ENCODE peak calls at places on chromosome 9, in seven cellular contexts. One of them, this sample, is unnamed.

GRCh38 chr9:655875-656274 is 185.6 kb upstream of the DMRT1 start:
- DNase-seq in A549: no peak
- DNase-seq in AG10803: peak
- DNase-seq in mucosa of descending colon: no peak
- DNase-seq in A673: no peak
- DNase-seq in tibial nerve: peak
- DNase-seq in fibroblast of pulmonary artery: peak
- DNase-seq in this sample: peak

GRCh38 chr9:88814521-88815101 is 176.7 kb upstream of the S1PR3 start:
- DNase-seq in A549: no peak
- DNase-seq in AG10803: peak
- DNase-seq in mucosa of descending colon: no peak
- DNase-seq in A673: peak
- DNase-seq in tibial nerve: no peak
- DNase-seq in fibroblast of pulmonary artery: peak
- DNase-seq in this sample: no peak

GRCh38 chr9:33921967-33922895 is 105.3 kb downstream of the UBE2R2 start:
- DNase-seq in A549: peak
- DNase-seq in AG10803: no peak
- DNase-seq in mucosa of descending colon: peak
- DNase-seq in A673: peak
- DNase-seq in tibial nerve: no peak
- DNase-seq in fibroblast of pulmonary artery: peak
- DNase-seq in this sample: peak

GRCh38 chr9:121916008-121916407 is 177.1 kb downstream of the TTLL11 start:
- DNase-seq in A549: no peak
- DNase-seq in AG10803: peak
- DNase-seq in mucosa of descending colon: no peak
- DNase-seq in A673: no peak
- DNase-seq in tibial nerve: no peak
- DNase-seq in fibroblast of pulmonary artery: peak
- DNase-seq in this sample: peak

GRCh38 chr9:95265960-95266359 is 51.5 kb downstream of the FANCC start:
- DNase-seq in A549: no peak
- DNase-seq in AG10803: no peak
- DNase-seq in mucosa of descending colon: no peak
- DNase-seq in A673: no peak
- DNase-seq in tibial nerve: no peak
- DNase-seq in fibroblast of pulmonary artery: no peak
- DNase-seq in this sample: no peak

GRCh38 chr9:86470326-86470725 is 116.1 kb upstream of the TUT7 start:
- DNase-seq in A549: no peak
- DNase-seq in AG10803: peak
- DNase-seq in mucosa of descending colon: no peak
- DNase-seq in A673: no peak
- DNase-seq in tibial nerve: no peak
- DNase-seq in fibroblast of pulmonary artery: peak
- DNase-seq in this sample: no peak

GRCh38 chr9:73132034-73132776 is 19.5 kb upstream of the ANXA1 start:
- DNase-seq in A549: peak
- DNase-seq in AG10803: peak
- DNase-seq in mucosa of descending colon: peak
- DNase-seq in A673: peak
- DNase-seq in tibial nerve: peak
- DNase-seq in fibroblast of pulmonary artery: peak
- DNase-seq in this sample: peak

GRCh38 chr9:1233568-1233967 is 183.4 kb downstream of the DMRT2 start:
- DNase-seq in A549: no peak
- DNase-seq in AG10803: peak
- DNase-seq in mucosa of descending colon: no peak
- DNase-seq in A673: no peak
- DNase-seq in tibial nerve: no peak
- DNase-seq in fibroblast of pulmonary artery: peak
- DNase-seq in this sample: no peak

GRCh38 chr9:110072597-110073355 is 135.2 kb downstream of the C9orf152 start:
- DNase-seq in A549: no peak
- DNase-seq in AG10803: peak
- DNase-seq in mucosa of descending colon: no peak
- DNase-seq in A673: no peak
- DNase-seq in tibial nerve: no peak
- DNase-seq in fibroblast of pulmonary artery: no peak
- DNase-seq in this sample: no peak

GRCh38 chr9:112785981-112786380 is 35.4 kb downstream of the SNX30 start:
- DNase-seq in A549: no peak
- DNase-seq in AG10803: no peak
- DNase-seq in mucosa of descending colon: no peak
- DNase-seq in A673: no peak
- DNase-seq in tibial nerve: no peak
- DNase-seq in fibroblast of pulmonary artery: no peak
- DNase-seq in this sample: no peak

GRCh38 chr9:18800579-18800978 is 232.4 kb downstream of the SAXO1 start:
- DNase-seq in A549: no peak
- DNase-seq in AG10803: no peak
- DNase-seq in mucosa of descending colon: no peak
- DNase-seq in A673: no peak
- DNase-seq in tibial nerve: no peak
- DNase-seq in fibroblast of pulmonary artery: no peak
- DNase-seq in this sample: no peak

GRCh38 chr9:36637491-36638270 is 65.0 kb downstream of the MELK start:
- DNase-seq in A549: no peak
- DNase-seq in AG10803: no peak
- DNase-seq in mucosa of descending colon: no peak
- DNase-seq in A673: peak
- DNase-seq in tibial nerve: no peak
- DNase-seq in fibroblast of pulmonary artery: peak
- DNase-seq in this sample: no peak
- TF ChIP-seq CTCF in A549: no peak
- TF ChIP-seq CTCF in AG10803: no peak
- TF ChIP-seq CTCF in mucosa of descending colon: no peak
- TF ChIP-seq CTCF in A673: peak
- TF ChIP-seq CTCF in tibial nerve: no peak
- TF ChIP-seq CTCF in fibroblast of pulmonary artery: peak
- TF ChIP-seq CTCF in this sample: no peak

DNA sequence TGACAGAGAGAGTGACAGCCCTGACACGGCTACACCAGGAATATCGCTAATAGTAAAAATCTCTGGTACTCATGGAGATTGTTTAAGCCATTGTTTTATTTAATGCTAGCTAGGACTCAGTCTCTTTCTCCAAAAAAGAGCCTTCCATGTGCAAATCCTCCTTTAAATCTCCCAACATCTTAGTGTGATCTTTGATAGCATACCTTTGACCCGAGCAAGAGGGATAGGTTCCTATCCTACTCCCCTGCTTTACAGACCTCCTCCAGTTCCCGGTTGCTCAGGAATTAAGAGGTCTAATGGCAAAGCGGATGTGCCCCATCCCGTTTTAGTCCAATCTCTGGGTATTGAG is 663 bp upstream of the FRMD3 start:
- DNase-seq in A549: no peak
- DNase-seq in AG10803: no peak
- DNase-seq in mucosa of descending colon: no peak
- DNase-seq in A673: no peak
- DNase-seq in tibial nerve: no peak
- DNase-seq in fibroblast of pulmonary artery: no peak
- DNase-seq in this sample: no peak
- TF ChIP-seq CTCF in A549: no peak
- TF ChIP-seq CTCF in AG10803: no peak
- TF ChIP-seq CTCF in mucosa of descending colon: no peak
- TF ChIP-seq CTCF in A673: no peak
- TF ChIP-seq CTCF in tibial nerve: no peak
- TF ChIP-seq CTCF in fibroblast of pulmonary artery: no peak
- TF ChIP-seq CTCF in this sample: no peak

GRCh38 chr9:90795879-90796317 is 5.7 kb upstream of the SYK start:
- DNase-seq in A549: no peak
- DNase-seq in AG10803: no peak
- DNase-seq in mucosa of descending colon: no peak
- DNase-seq in A673: no peak
- DNase-seq in tibial nerve: no peak
- DNase-seq in fibroblast of pulmonary artery: no peak
- DNase-seq in this sample: no peak
- TF ChIP-seq CTCF in A549: no peak
- TF ChIP-seq CTCF in AG10803: no peak
- TF ChIP-seq CTCF in mucosa of descending colon: no peak
- TF ChIP-seq CTCF in A673: no peak
- TF ChIP-seq CTCF in tibial nerve: no peak
- TF ChIP-seq CTCF in fibroblast of pulmonary artery: no peak
- TF ChIP-seq CTCF in this sample: no peak

DNA sequence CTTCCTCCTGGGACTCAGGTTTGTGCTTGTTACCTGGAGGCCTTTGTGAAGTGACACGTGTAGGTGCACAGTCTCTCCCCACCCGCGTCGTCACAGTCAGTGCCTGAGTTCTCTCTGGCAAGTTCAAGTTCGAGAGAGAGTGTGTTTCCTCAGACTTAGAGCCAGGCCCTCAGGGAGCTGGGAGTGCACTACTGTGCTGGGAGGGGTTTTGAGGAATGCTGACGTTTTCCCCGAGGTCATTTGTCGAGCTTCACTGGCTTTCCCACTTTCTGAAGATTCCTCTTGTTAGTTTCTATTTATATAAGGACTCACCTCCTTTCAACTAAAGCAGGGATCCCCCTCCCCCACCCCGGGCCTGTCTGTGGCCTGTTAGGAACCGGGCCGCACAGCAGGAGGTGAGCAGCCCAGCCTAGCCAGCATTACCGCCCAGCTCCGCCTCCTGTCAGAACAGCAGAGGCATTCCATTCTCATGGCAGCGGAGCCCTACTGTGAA is 209.2 kb downstream of the DIRAS2 start:
- DNase-seq in A549: peak
- DNase-seq in AG10803: peak
- DNase-seq in mucosa of descending colon: peak
- DNase-seq in A673: peak
- DNase-seq in tibial nerve: no peak
- DNase-seq in fibroblast of pulmonary artery: peak
- DNase-seq in this sample: peak
- TF ChIP-seq CTCF in A549: no peak
- TF ChIP-seq CTCF in AG10803: no peak
- TF ChIP-seq CTCF in mucosa of descending colon: no peak
- TF ChIP-seq CTCF in A673: no peak
- TF ChIP-seq CTCF in tibial nerve: no peak
- TF ChIP-seq CTCF in fibroblast of pulmonary artery: no peak
- TF ChIP-seq CTCF in this sample: no peak

DNA sequence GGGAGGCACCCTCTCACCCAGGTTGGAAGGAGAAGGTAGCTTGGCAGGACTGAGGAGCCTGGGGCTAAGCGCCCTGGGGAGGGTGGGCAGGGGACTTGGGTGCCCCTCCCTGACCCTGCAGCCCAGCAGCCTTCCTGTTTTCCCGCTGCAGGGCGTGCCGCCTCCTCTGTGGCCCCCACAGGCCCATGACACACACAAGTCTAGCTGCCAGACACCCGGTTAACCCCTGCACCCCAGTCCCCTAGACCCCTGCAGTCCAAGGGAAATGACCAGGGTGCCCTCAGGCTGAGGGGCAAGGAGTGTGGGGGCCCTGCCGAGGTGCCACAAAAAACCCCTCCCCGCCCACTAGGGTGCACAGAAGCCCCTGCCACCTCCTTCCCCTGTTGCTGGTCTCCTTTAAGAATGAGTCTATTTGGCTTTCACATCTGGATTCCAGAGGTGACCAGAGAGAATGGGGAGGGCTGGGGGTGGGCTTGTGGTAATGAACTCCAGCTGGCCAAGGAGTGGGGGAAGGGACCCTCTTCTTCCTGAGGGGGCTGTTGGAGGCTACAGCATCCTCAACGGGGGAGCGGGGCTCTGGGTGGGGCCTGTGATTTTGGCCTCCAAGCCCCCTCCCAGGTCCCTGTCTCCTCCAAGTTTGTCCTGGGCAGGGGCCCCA is 32.9 kb downstream of the GOLGA2 start:
- DNase-seq in A549: no peak
- DNase-seq in AG10803: peak
- DNase-seq in mucosa of descending colon: no peak
- DNase-seq in A673: no peak
- DNase-seq in tibial nerve: no peak
- DNase-seq in fibroblast of pulmonary artery: no peak
- DNase-seq in this sample: no peak
- TF ChIP-seq CTCF in A549: no peak
- TF ChIP-seq CTCF in AG10803: no peak
- TF ChIP-seq CTCF in mucosa of descending colon: no peak
- TF ChIP-seq CTCF in A673: no peak
- TF ChIP-seq CTCF in tibial nerve: no peak
- TF ChIP-seq CTCF in fibroblast of pulmonary artery: no peak
- TF ChIP-seq CTCF in this sample: no peak

GRCh38 chr9:77897292-77897691 is 134.3 kb downstream of the GNAQ start:
- DNase-seq in A549: peak
- DNase-seq in AG10803: no peak
- DNase-seq in mucosa of descending colon: no peak
- DNase-seq in A673: peak
- DNase-seq in tibial nerve: no peak
- DNase-seq in fibroblast of pulmonary artery: peak
- DNase-seq in this sample: no peak
- TF ChIP-seq CTCF in A549: peak
- TF ChIP-seq CTCF in AG10803: peak
- TF ChIP-seq CTCF in mucosa of descending colon: no peak
- TF ChIP-seq CTCF in A673: peak
- TF ChIP-seq CTCF in tibial nerve: peak
- TF ChIP-seq CTCF in fibroblast of pulmonary artery: peak
- TF ChIP-seq CTCF in this sample: peak

DNA sequence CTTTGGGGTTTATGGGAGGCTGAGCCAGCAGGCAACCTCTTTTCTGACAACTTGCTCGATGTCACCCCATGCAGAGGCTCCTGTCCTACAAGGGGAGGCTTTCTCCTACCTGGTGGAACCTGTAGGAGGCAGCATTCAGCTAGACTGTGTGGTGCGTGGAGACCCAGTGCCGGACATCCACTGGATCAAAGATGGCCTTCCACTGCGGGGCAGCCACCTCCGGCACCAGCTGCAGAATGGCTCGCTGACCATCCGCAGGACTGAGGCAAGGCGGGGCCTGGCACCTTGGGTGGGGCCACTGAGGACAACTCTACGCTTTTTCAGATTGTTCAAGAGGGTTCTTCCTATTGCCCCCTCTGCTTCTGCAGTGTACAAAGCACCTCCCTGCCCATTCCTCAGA is 36.1 kb upstream of the ASS1 start:
- DNase-seq in A549: no peak
- DNase-seq in AG10803: no peak
- DNase-seq in mucosa of descending colon: no peak
- DNase-seq in A673: no peak
- DNase-seq in tibial nerve: no peak
- DNase-seq in fibroblast of pulmonary artery: no peak
- DNase-seq in this sample: no peak
- TF ChIP-seq CTCF in A549: no peak
- TF ChIP-seq CTCF in AG10803: no peak
- TF ChIP-seq CTCF in mucosa of descending colon: no peak
- TF ChIP-seq CTCF in A673: peak
- TF ChIP-seq CTCF in tibial nerve: no peak
- TF ChIP-seq CTCF in fibroblast of pulmonary artery: no peak
- TF ChIP-seq CTCF in this sample: no peak